ENCODE peak calls at places on chromosome 21, in six cellular contexts. D is right lobe of liver, Z is fibroblast of lung, L is left ventricle myocardium inferior, R is GM13977, C is spleen. K is an unnamed sample.

GRCh38 chr21:34965200-34966174 is 83.6 kb downstream of the RUNX1 start:
- DNase-seq in Z (peak), D (no peak), L (no peak), R (no peak), C (no peak), K (no peak)

GRCh38 chr21:41506526-41507520 is 1.1 kb downstream of the TMPRSS2 start:
- DNase-seq in C (no peak), R (no peak), D (peak), Z (no peak), L (no peak), K (no peak)

GRCh38 chr21:37563641-37564340 is 197.2 kb downstream of the DYRK1A start:
- DNase-seq in C (peak), Z (peak), D (peak), L (peak), R (peak), K (no peak)

GRCh38 chr21:32727478-32727727 is 410 bp downstream of the SYNJ1 start:
- DNase-seq in D (no peak), L (no peak), R (no peak), C (no peak), Z (no peak), K (no peak)

GRCh38 chr21:37665230-37666024 is 250.8 kb downstream of the KCNJ6 start:
- DNase-seq in C (no peak), L (no peak), Z (no peak), R (no peak), D (no peak), K (no peak)

GRCh38 chr21:32364801-32365200 is 28.0 kb downstream of the URB1 start:
- DNase-seq in Z (no peak), C (no peak), R (no peak), L (no peak), D (peak), K (no peak)

GRCh38 chr21:43339668-43340067 is 87.3 kb downstream of the SIK1 start:
- DNase-seq in D (peak), R (no peak), L (peak), C (peak), Z (no peak), K (no peak)

GRCh38 chr21:14687277-14687642 is 141.1 kb upstream of the SAMSN1 start:
- DNase-seq in L (no peak), Z (no peak), D (no peak), C (no peak), R (no peak), K (no peak)

GRCh38 chr21:19522384-19522783 is 1118.8 kb upstream of the TMPRSS15 start:
- DNase-seq in L (no peak), R (no peak), Z (no peak), D (no peak), C (no peak), K (no peak)

GRCh38 chr21:30209571-30209970 is 6.3 kb downstream of the CLDN8 start:
- DNase-seq in D (no peak), C (no peak), R (no peak), L (no peak), Z (no peak), K (no peak)

GRCh38 chr21:35050348-35051286 is 1.5 kb upstream of the RUNX1 start:
- DNase-seq in R (peak), C (no peak), D (no peak), Z (no peak), L (no peak), K (no peak)

GRCh38 chr21:34592120-34592561 is 22.8 kb downstream of the RCAN1 start:
- DNase-seq in Z (peak), D (no peak), R (no peak), L (peak), C (no peak), K (no peak)

GRCh38 chr21:29261555-29262540 is 36.9 kb upstream of the BACH1 start:
- DNase-seq in C (no peak), Z (no peak), D (no peak), L (no peak), R (no peak), K (no peak)

GRCh38 chr21:26966978-26967913 is at the start of gene ADAMTS5:
- DNase-seq in L (peak), D (peak), C (peak), R (peak), Z (peak), K (peak)

GRCh38 chr21:26964379-26964778 is 2.5 kb downstream of the ADAMTS5 start:
- DNase-seq in R (no peak), L (peak), D (peak), Z (peak), C (no peak), K (no peak)

GRCh38 chr21:26965091-26965566 is 1.8 kb downstream of the ADAMTS5 start:
- DNase-seq in L (no peak), Z (no peak), D (no peak), C (peak), R (peak), K (no peak)

GRCh38 chr21:26966360-26966977 is 419 bp downstream of the ADAMTS5 start:
- DNase-seq in R (peak), D (no peak), C (peak), L (no peak), Z (no peak), K (no peak)

DNA sequence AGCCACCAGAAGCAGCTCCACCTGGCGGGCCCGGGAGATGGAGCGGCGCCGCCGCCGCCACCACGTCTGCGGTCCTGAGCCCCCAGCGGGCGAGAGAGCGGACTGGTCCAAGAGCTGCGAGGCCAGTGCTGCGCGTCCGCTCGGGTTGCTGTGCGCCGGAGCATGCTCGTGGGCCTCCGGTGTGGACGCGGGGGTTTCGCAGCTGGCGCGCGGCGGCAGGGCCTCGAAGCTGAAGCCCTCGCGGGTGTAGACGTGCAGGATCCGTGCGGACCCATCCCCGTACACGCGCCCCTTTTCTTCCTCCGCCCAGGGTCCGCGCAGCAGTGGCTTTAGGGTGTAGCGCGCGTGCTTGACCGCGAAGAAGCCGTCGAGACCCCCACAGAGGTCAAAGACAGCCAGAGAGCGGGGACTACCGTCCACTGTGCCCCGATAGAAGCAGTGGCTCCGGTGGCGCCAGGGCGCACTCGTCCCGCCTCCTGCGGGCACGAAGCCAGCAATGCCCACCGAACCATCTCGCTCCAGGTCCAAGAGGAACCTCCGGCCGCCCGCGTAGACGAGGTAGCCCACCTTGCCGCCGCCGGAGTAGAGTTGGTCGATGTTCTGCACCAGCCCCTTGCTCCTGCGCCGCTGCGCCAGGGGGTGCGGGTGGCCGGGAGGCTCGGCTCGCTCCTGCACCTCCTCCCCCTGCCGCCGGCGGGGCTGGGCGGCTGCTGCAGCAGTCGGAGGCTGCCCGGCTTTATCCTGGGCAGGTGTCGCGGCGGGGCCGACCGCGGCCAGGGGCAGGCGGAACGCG is 1.1 kb downstream of the ADAMTS5 start:
- DNase-seq in L (peak), R (peak), C (peak), Z (no peak), D (peak), K (peak)
- TF ChIP-seq CTCF in L (peak), R (no peak), C (no peak), Z (peak), D (no peak), K (peak)

GRCh38 chr21:16002872-16003466 is 273.2 kb downstream of the USP25 start:
- DNase-seq in D (no peak), L (no peak), R (no peak), C (no peak), Z (peak), K (no peak)
- TF ChIP-seq CTCF in D (peak), L (peak), R (no peak), C (no peak), Z (peak), K (peak)

DNA sequence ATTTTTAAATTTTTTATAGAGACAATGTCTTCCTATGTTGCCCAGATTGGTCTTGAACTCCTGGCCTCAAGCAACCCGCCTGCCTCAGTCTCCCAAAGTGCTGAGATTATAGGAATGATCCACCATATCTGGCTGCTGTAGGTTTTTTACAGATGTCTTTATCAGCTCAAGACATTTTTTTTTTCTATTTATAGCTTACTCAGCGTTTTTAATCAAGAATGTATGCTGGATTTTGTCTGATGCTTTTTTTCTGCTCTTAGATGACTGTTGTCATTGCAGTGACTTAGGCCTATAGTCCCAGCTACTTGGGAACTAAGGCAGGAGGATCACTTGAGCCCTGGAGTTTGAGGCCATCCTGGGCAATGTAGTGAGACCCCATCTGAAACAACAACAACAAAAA is 72.5 kb downstream of the POFUT2 start:
- DNase-seq in R (no peak), D (no peak), Z (no peak), C (no peak), L (no peak), K (no peak)
- TF ChIP-seq CTCF in R (no peak), D (no peak), Z (no peak), C (no peak), L (no peak), K (no peak)

GRCh38 chr21:25283720-25284119 is 323.6 kb downstream of the MRPL39 start:
- DNase-seq in Z (peak), D (no peak), R (peak), C (no peak), L (no peak), K (no peak)
- TF ChIP-seq CTCF in Z (peak), D (no peak), R (peak), C (no peak), L (no peak), K (peak)

K was measured in type B pancreatic cell.